ENCODE peak calls at places on chromosomes 13 and 19, in nine cellular contexts. Q, B, N, I, M, C, P, H and S are unnamed samples.

GRCh38 chr13:93872376-93872775 is 607.1 kb downstream of the DCT start:
- DNase-seq in C (no peak), B (no peak), H (no peak), I (no peak), Q (no peak), M (no peak), P (no peak), N (no peak), S (no peak)

GRCh38 chr19:39845621-39846175 is 481 bp downstream of the FBL start:
- DNase-seq in N (no peak), I (no peak), C (no peak), M (no peak), Q (no peak), P (no peak), B (no peak), H (peak; percentile 22), S (peak; percentile 44)

GRCh38 chr13:35714588-35714987 is 238.1 kb upstream of the MAB21L1 start:
- DNase-seq in N (no peak), I (no peak), H (no peak), P (no peak), Q (no peak), B (no peak), C (no peak), M (no peak), S (no peak)

GRCh38 chr13:97113231-97114001 is 108.7 kb upstream of the MBNL2 start:
- DNase-seq in I (no peak), Q (no peak), B (no peak), H (no peak), P (no peak), M (no peak), C (no peak), N (peak; percentile 48), S (no peak)

GRCh38 chr19:41311613-41312012 is 1.6 kb downstream of the CCDC97 start:
- DNase-seq in C (no peak), Q (no peak), M (no peak), B (no peak), I (no peak), N (no peak), H (no peak), P (no peak), S (no peak)

GRCh38 chr13:105436946-105437345 is 1098.5 kb downstream of the EFNB2 start:
- DNase-seq in M (no peak), N (no peak), B (no peak), P (no peak), Q (no peak), C (no peak), I (no peak), H (peak; percentile 22), S (no peak)

GRCh38 chr13:77353980-77354379 is 27.1 kb upstream of the MYCBP2 start:
- DNase-seq in N (no peak), H (no peak), B (no peak), M (no peak), C (no peak), P (no peak), I (no peak), Q (no peak), S (no peak)

GRCh38 chr19:4139614-4140236 is 13.7 kb upstream of the CREB3L3 start:
- DNase-seq in N (peak; percentile 66), Q (peak; percentile 53), P (peak; percentile 78), I (peak; percentile 61), M (peak; percentile 64), H (peak; percentile 55), C (peak; percentile 97), B (peak; percentile 71), S (peak; percentile 97)

GRCh38 chr13:112984501-112984900 is 15.5 kb downstream of the MCF2L start:
- DNase-seq in C (no peak), N (no peak), M (no peak), P (no peak), H (no peak), B (no peak), I (no peak), Q (no peak), S (no peak)

GRCh38 chr19:58477130-58477529 is 978 bp downstream of the ZNF446 start:
- DNase-seq in Q (no peak), C (no peak), B (no peak), M (no peak), N (no peak), P (no peak), I (no peak), H (no peak), S (no peak)

GRCh38 chr13:77832339-77833100 is 86.1 kb downstream of the EDNRB start:
- DNase-seq in I (peak; percentile 61), B (no peak), H (peak; percentile 71), C (no peak), M (no peak), Q (no peak), P (no peak), N (no peak), S (no peak)

GRCh38 chr13:32153056-32153455 is 121.5 kb downstream of the FRY start:
- DNase-seq in C (no peak), N (no peak), H (peak; percentile 88), I (peak; percentile 93), Q (no peak), M (no peak), B (peak; percentile 71), P (no peak), S (no peak)

GRCh38 chr19:7471696-7472620 is 16.9 kb downstream of the PEX11G start:
- DNase-seq in I (no peak), H (no peak), Q (no peak), B (no peak), N (no peak), C (peak; percentile 83), P (no peak), M (no peak), S (no peak)

GRCh38 chr13:29038700-29039099 is 218.6 kb downstream of the MTUS2 start:
- DNase-seq in I (no peak), M (no peak), B (no peak), Q (no peak), C (no peak), P (no peak), N (no peak), H (no peak), S (no peak)

GRCh38 chr13:36298535-36299068 is 988 bp upstream of the CCDC169 start:
- DNase-seq in Q (no peak), P (no peak), I (no peak), M (no peak), H (no peak), B (no peak), N (no peak), C (no peak), S (no peak)

GRCh38 chr13:112154301-112155060 is 87.5 kb downstream of the SOX1 start:
- DNase-seq in I (no peak), H (no peak), P (no peak), Q (no peak), N (no peak), C (peak; percentile 74), B (no peak), M (no peak), S (no peak)

GRCh38 chr19:18754501-18754900 is 36.6 kb downstream of the COMP start:
- DNase-seq in C (no peak), H (peak; percentile 58), Q (no peak), B (no peak), M (no peak), N (no peak), P (no peak), I (no peak), S (no peak)

GRCh38 chr13:114161644-114162532 is 17.2 kb upstream of the CFAP97D2 start:
- DNase-seq in I (peak; percentile 41), M (no peak), C (peak; percentile 93), P (peak; percentile 58), B (peak; percentile 52), N (no peak), H (no peak), Q (no peak), S (peak; percentile 87)
- H3K4me3 ChIP-seq in I (no peak overlapping the region), M (peak overlapping the region; percentile 8), C (no peak overlapping the region), P (no peak overlapping the region), B (peak overlapping the region; percentile 31), N (no peak overlapping the region), H (no peak overlapping the region), Q (no peak overlapping the region), S (no peak overlapping the region)

DNA sequence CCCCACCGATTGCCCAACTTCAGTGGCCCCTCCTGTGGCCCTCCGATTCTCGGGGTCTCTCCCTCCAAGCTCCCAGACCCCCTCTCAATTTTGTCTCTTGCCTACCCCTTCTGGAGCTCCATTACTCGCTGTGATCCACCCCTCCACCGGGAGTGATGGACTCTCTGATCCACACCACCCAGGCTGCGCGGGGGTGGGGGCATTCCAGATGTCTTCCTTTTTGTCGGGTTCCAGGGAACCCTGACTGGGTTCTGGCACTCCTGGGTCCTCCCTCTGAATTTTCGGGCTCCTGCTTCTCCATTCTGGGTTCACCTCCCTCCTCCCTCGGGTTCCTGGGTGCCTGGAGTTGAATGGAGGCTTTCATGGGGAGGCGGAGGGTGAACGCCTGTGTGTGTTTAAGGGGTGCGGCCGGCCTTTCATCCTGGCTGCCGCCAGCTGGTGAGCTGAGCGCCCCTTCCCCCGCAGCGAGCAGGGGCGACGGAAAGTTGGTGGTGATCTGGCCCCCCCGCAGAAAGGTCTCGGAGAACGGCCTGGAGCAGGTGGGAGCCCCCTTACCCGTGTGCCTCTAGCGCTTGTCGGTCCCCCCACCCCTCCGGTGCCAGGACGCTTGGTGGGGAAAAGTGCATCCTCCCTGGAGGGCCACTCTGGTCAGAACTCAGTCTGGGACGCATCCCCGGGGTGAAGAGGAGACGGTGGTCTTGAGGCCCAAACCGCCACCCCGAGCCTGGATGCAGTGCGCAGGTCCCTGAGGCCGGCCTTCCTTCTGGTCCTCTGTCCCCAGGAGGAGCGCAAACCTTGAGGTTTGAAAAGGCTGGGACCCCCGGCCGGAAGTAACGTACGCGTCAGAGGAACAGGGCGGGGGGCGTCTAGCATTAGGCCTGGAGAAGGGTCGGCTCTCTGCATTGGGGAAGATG is 1.6 kb downstream of the MISP3 start:
- DNase-seq in Q (peak; percentile 42), B (peak; percentile 46), P (no peak), C (peak; percentile 91), H (no peak), N (no peak), M (peak; percentile 63), I (no peak), S (peak; percentile 84)
- TF ChIP-seq CTCF in Q (no peak), B (no peak), P (no peak), C (no peak), H (no peak), N (no peak), M (no peak), I (no peak), S (no peak)

GRCh38 chr19:35143231-35143715 is at the start of gene FXYD7:
- DNase-seq in H (no peak), C (no peak), M (no peak), N (no peak), Q (no peak), B (no peak), I (no peak), P (no peak), S (peak; percentile 73)
- H3K4me3 ChIP-seq in H (no peak within 1 kb of the TSS), C (no peak within 1 kb of the TSS), M (no peak within 1 kb of the TSS), N (peak within 1 kb of the TSS; percentile 67), Q (no peak within 1 kb of the TSS), B (peak within 1 kb of the TSS; percentile 55), I (no peak within 1 kb of the TSS), P (no peak within 1 kb of the TSS), S (no peak within 1 kb of the TSS)

DNA sequence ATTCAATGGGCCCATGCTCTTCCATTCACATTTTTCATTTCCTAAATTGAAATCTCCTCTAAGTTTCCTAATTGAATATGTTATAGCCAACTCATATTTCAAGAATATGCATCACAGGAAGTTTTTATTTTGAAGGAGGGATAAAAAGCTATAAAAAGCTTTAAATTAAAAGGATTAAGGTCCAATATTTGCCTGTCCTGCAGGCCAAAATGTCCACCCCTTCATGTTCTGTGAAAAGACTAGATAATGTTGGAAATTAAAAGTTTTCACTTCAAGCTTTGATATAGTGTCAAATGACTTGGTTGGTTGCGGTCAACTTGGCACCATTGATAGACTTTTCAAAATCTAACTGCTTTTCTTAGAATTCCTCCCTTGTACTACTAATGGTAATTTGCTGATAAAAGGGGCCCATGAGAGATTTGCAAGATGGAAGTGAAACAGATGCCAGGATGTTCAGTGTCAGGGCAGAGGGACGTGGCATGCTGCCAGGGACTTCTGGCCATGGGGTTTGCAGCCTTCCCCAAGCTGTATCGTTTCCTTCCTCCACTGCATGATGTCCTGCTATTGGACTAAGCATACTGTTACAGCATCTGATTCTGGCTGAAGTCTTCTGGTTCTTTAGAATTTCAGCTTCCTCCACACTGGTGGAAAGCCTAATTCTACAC is 547.3 kb upstream of the MIR17HG start:
- DNase-seq in M (peak; percentile 63), C (no peak), B (no peak), P (peak; percentile 74), N (peak; percentile 35), Q (no peak), I (no peak), H (no peak), S (peak; percentile 33)
- TF ChIP-seq CTCF in M (no peak), C (no peak), B (no peak), P (no peak), N (no peak), Q (no peak), I (no peak), H (no peak), S (no peak)